ENCODE peak calls at places on chromosomes 12 and 14, in six cellular contexts. One of them, this sample, is unnamed.

GRCh38 chr12:269216-269615 is 6.6 kb upstream of the SLC6A13 start:
- DNase-seq in upper lobe of left lung: no peak
- DNase-seq in A549: no peak
- DNase-seq in tibial nerve: peak
- DNase-seq in suprapubic skin: no peak
- DNase-seq in transverse colon: no peak
- DNase-seq in this sample: peak

GRCh38 chr12:54352022-54352531 is 12.2 kb downstream of the GPR84 start:
- DNase-seq in upper lobe of left lung: peak
- DNase-seq in A549: no peak
- DNase-seq in tibial nerve: no peak
- DNase-seq in suprapubic skin: no peak
- DNase-seq in transverse colon: peak
- DNase-seq in this sample: peak

GRCh38 chr12:124577986-124578385 is 10.6 kb upstream of the NCOR2 start:
- DNase-seq in upper lobe of left lung: peak
- DNase-seq in A549: no peak
- DNase-seq in tibial nerve: no peak
- DNase-seq in suprapubic skin: no peak
- DNase-seq in transverse colon: no peak
- DNase-seq in this sample: no peak

GRCh38 chr14:52080171-52080800 is 11.4 kb upstream of the NID2 start:
- DNase-seq in upper lobe of left lung: no peak
- DNase-seq in A549: no peak
- DNase-seq in tibial nerve: no peak
- DNase-seq in suprapubic skin: no peak
- DNase-seq in transverse colon: no peak
- DNase-seq in this sample: no peak

GRCh38 chr12:58364389-58365086 is 423.2 kb downstream of the ATP23 start:
- DNase-seq in upper lobe of left lung: no peak
- DNase-seq in A549: peak
- DNase-seq in tibial nerve: no peak
- DNase-seq in suprapubic skin: no peak
- DNase-seq in transverse colon: no peak
- DNase-seq in this sample: no peak

GRCh38 chr14:24508155-24508554 is at the start of gene CMA1:
- DNase-seq in upper lobe of left lung: no peak
- DNase-seq in A549: no peak
- DNase-seq in tibial nerve: no peak
- DNase-seq in suprapubic skin: no peak
- DNase-seq in transverse colon: no peak
- DNase-seq in this sample: no peak

GRCh38 chr12:19710811-19711793 is 271.8 kb downstream of the AEBP2 start:
- DNase-seq in upper lobe of left lung: no peak
- DNase-seq in A549: peak
- DNase-seq in tibial nerve: no peak
- DNase-seq in suprapubic skin: no peak
- DNase-seq in transverse colon: no peak
- DNase-seq in this sample: no peak

GRCh38 chr12:40733871-40734270 is 41.6 kb downstream of the CNTN1 start:
- DNase-seq in upper lobe of left lung: no peak
- DNase-seq in A549: no peak
- DNase-seq in tibial nerve: no peak
- DNase-seq in suprapubic skin: no peak
- DNase-seq in transverse colon: no peak
- DNase-seq in this sample: no peak

GRCh38 chr14:81313775-81314429 is 86.2 kb downstream of the STON2 start:
- DNase-seq in upper lobe of left lung: no peak
- DNase-seq in A549: no peak
- DNase-seq in tibial nerve: no peak
- DNase-seq in suprapubic skin: no peak
- DNase-seq in transverse colon: no peak
- DNase-seq in this sample: no peak

GRCh38 chr14:58829594-58829993 is 191.8 kb downstream of the DACT1 start:
- DNase-seq in upper lobe of left lung: no peak
- DNase-seq in A549: no peak
- DNase-seq in tibial nerve: no peak
- DNase-seq in suprapubic skin: no peak
- DNase-seq in transverse colon: no peak
- DNase-seq in this sample: no peak

GRCh38 chr14:45177081-45177480 is 41.4 kb downstream of the FANCM start:
- DNase-seq in upper lobe of left lung: no peak
- DNase-seq in A549: no peak
- DNase-seq in tibial nerve: no peak
- DNase-seq in suprapubic skin: no peak
- DNase-seq in transverse colon: no peak
- DNase-seq in this sample: no peak

GRCh38 chr12:107079172-107080011 is 14.0 kb downstream of the CRY1 start:
- DNase-seq in upper lobe of left lung: no peak
- DNase-seq in A549: peak
- DNase-seq in tibial nerve: no peak
- DNase-seq in suprapubic skin: no peak
- DNase-seq in transverse colon: no peak
- DNase-seq in this sample: no peak

GRCh38 chr12:52636189-52636588 is 15.8 kb downstream of the KRT2 start:
- DNase-seq in upper lobe of left lung: no peak
- DNase-seq in A549: no peak
- DNase-seq in tibial nerve: no peak
- DNase-seq in suprapubic skin: no peak
- DNase-seq in transverse colon: no peak
- DNase-seq in this sample: no peak

GRCh38 chr12:6772331-6772695 is at the start of gene LAG3:
- DNase-seq in upper lobe of left lung: peak
- DNase-seq in A549: no peak
- DNase-seq in tibial nerve: no peak
- DNase-seq in suprapubic skin: no peak
- DNase-seq in transverse colon: peak
- DNase-seq in this sample: no peak

GRCh38 chr12:90037740-90038139 is 329.1 kb upstream of the ATP2B1 start:
- DNase-seq in upper lobe of left lung: no peak
- DNase-seq in A549: no peak
- DNase-seq in tibial nerve: no peak
- DNase-seq in suprapubic skin: no peak
- DNase-seq in transverse colon: no peak
- DNase-seq in this sample: no peak

GRCh38 chr14:69845787-69846186 is 33.4 kb upstream of the SMOC1 start:
- DNase-seq in upper lobe of left lung: no peak
- DNase-seq in A549: no peak
- DNase-seq in tibial nerve: no peak
- DNase-seq in suprapubic skin: no peak
- DNase-seq in transverse colon: no peak
- DNase-seq in this sample: no peak

GRCh38 chr12:124408822-124409517 is 114.1 kb downstream of the RFLNA start:
- DNase-seq in upper lobe of left lung: peak
- DNase-seq in A549: no peak
- DNase-seq in tibial nerve: no peak
- DNase-seq in suprapubic skin: no peak
- DNase-seq in transverse colon: peak
- DNase-seq in this sample: no peak

GRCh38 chr12:84741727-84742126 is 170.9 kb downstream of the SLC6A15 start:
- DNase-seq in upper lobe of left lung: no peak
- DNase-seq in A549: no peak
- DNase-seq in tibial nerve: no peak
- DNase-seq in suprapubic skin: no peak
- DNase-seq in transverse colon: no peak
- DNase-seq in this sample: no peak

GRCh38 chr12:115227137-115227615 is 543.2 kb upstream of the TBX3 start:
- DNase-seq in upper lobe of left lung: no peak
- DNase-seq in A549: peak
- DNase-seq in tibial nerve: no peak
- DNase-seq in suprapubic skin: no peak
- DNase-seq in transverse colon: no peak
- DNase-seq in this sample: no peak

DNA sequence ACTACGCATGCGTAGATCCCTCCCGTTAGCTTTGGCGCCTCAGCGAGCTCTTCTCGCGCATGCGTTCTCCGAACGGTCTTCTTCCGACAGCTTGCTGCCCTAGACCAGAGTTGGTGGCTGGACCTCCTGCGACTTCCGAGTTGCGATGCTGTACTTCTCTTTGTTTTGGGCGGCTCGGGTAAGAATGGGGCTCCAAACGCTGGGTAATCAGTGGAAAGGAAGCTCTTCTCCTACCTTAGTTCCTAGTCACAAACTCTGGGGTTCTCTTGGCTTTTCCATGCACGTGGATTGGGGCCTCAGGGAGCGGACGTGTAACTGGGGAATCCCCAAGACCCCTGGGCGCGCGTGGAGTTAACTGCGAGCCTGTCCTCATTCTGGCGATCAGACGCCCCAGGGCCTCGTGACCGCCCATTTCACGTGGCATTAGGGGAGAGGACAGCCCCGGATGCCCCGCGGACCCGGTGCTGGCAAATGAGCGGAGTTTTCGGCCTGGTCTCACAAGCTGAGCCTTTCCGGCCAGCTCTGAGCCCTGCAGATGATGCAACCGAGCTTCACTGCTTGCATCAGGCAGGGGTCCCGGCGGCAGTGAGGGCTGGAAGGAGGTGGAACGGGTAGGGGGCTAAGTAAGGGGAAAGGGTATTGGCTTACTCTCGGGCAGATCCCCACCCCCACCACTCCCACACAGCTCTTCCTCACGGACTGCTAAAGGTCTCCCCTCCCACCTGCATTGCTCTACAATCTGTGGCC is at the start of gene SHMT2:
- DNase-seq in upper lobe of left lung: peak
- DNase-seq in A549: peak
- DNase-seq in tibial nerve: peak
- DNase-seq in suprapubic skin: peak
- DNase-seq in transverse colon: peak
- DNase-seq in this sample: peak
- TF ChIP-seq POLR2A in upper lobe of left lung: peak
- TF ChIP-seq POLR2A in A549: peak
- TF ChIP-seq POLR2A in tibial nerve: no peak
- TF ChIP-seq POLR2A in suprapubic skin: no peak
- TF ChIP-seq POLR2A in transverse colon: peak
- TF ChIP-seq POLR2A in this sample: peak

GRCh38 chr12:75329918-75330826 is at the start of gene CAPS2:
- DNase-seq in upper lobe of left lung: peak
- DNase-seq in A549: peak
- DNase-seq in tibial nerve: peak
- DNase-seq in suprapubic skin: peak
- DNase-seq in transverse colon: peak
- DNase-seq in this sample: peak
- TF ChIP-seq EP300 in upper lobe of left lung: no peak
- TF ChIP-seq EP300 in A549: no peak
- TF ChIP-seq EP300 in tibial nerve: no peak
- TF ChIP-seq EP300 in suprapubic skin: no peak
- TF ChIP-seq EP300 in transverse colon: no peak
- TF ChIP-seq EP300 in this sample: no peak

GRCh38 chr14:89307409-89307808 is 109.6 kb downstream of the FOXN3 start:
- DNase-seq in upper lobe of left lung: no peak
- DNase-seq in A549: no peak
- DNase-seq in tibial nerve: no peak
- DNase-seq in suprapubic skin: no peak
- DNase-seq in transverse colon: no peak
- DNase-seq in this sample: no peak

GRCh38 chr14:89299587-89299986 is 117.4 kb downstream of the FOXN3 start:
- DNase-seq in upper lobe of left lung: no peak
- DNase-seq in A549: no peak
- DNase-seq in tibial nerve: no peak
- DNase-seq in suprapubic skin: peak
- DNase-seq in transverse colon: no peak
- DNase-seq in this sample: no peak

GRCh38 chr14:89304972-89305703 is 111.9 kb downstream of the FOXN3 start:
- DNase-seq in upper lobe of left lung: no peak
- DNase-seq in A549: no peak
- DNase-seq in tibial nerve: no peak
- DNase-seq in suprapubic skin: no peak
- DNase-seq in transverse colon: peak
- DNase-seq in this sample: peak

GRCh38 chr14:89302396-89302950 is 114.6 kb downstream of the FOXN3 start:
- DNase-seq in upper lobe of left lung: no peak
- DNase-seq in A549: no peak
- DNase-seq in tibial nerve: no peak
- DNase-seq in suprapubic skin: no peak
- DNase-seq in transverse colon: no peak
- DNase-seq in this sample: no peak

GRCh38 chr14:89303452-89304435 is 113.3 kb downstream of the FOXN3 start:
- DNase-seq in upper lobe of left lung: no peak
- DNase-seq in A549: no peak
- DNase-seq in tibial nerve: peak
- DNase-seq in suprapubic skin: peak
- DNase-seq in transverse colon: peak
- DNase-seq in this sample: peak
- TF ChIP-seq POLR2A in upper lobe of left lung: no peak
- TF ChIP-seq POLR2A in A549: no peak
- TF ChIP-seq POLR2A in tibial nerve: no peak
- TF ChIP-seq POLR2A in suprapubic skin: no peak
- TF ChIP-seq POLR2A in transverse colon: peak
- TF ChIP-seq POLR2A in this sample: peak

GRCh38 chr12:11779286-11779685 is 129.8 kb downstream of the ETV6 start:
- DNase-seq in upper lobe of left lung: no peak
- DNase-seq in A549: no peak
- DNase-seq in tibial nerve: no peak
- DNase-seq in suprapubic skin: no peak
- DNase-seq in transverse colon: no peak
- DNase-seq in this sample: no peak

GRCh38 chr12:11777962-11778361 is 128.5 kb downstream of the ETV6 start:
- DNase-seq in upper lobe of left lung: peak
- DNase-seq in A549: no peak
- DNase-seq in tibial nerve: no peak
- DNase-seq in suprapubic skin: no peak
- DNase-seq in transverse colon: no peak
- DNase-seq in this sample: no peak

GRCh38 chr12:11778703-11779102 is 129.2 kb downstream of the ETV6 start:
- DNase-seq in upper lobe of left lung: no peak
- DNase-seq in A549: no peak
- DNase-seq in tibial nerve: no peak
- DNase-seq in suprapubic skin: no peak
- DNase-seq in transverse colon: no peak
- DNase-seq in this sample: no peak

GRCh38 chr12:11782914-11783420 is 133.5 kb downstream of the ETV6 start:
- DNase-seq in upper lobe of left lung: no peak
- DNase-seq in A549: no peak
- DNase-seq in tibial nerve: no peak
- DNase-seq in suprapubic skin: no peak
- DNase-seq in transverse colon: no peak
- DNase-seq in this sample: no peak

GRCh38 chr12:11780521-11781101 is 131.1 kb downstream of the ETV6 start:
- DNase-seq in upper lobe of left lung: no peak
- DNase-seq in A549: no peak
- DNase-seq in tibial nerve: no peak
- DNase-seq in suprapubic skin: no peak
- DNase-seq in transverse colon: no peak
- DNase-seq in this sample: no peak
- TF ChIP-seq EP300 in upper lobe of left lung: no peak
- TF ChIP-seq EP300 in A549: no peak
- TF ChIP-seq EP300 in tibial nerve: no peak
- TF ChIP-seq EP300 in suprapubic skin: no peak
- TF ChIP-seq EP300 in transverse colon: no peak
- TF ChIP-seq EP300 in this sample: no peak

This sample was measured in ovary.